ENCODE peak calls at places on chromosomes 1 and 21, in five cellular contexts. I, Y, X, V and B are unnamed samples.

GRCh38 chr1:241557551-241558193 is 25.5 kb downstream of the KMO start:
- DNase-seq in V (no peak), X (no peak), Y (no peak), I (no peak), B (no peak)

GRCh38 chr1:7676274-7676945 is 94.7 kb upstream of the VAMP3 start:
- DNase-seq in X (no peak), Y (no peak), V (no peak), I (no peak), B (no peak)

GRCh38 chr1:203327684-203328457 is 22.6 kb downstream of the BTG2 start:
- DNase-seq in X (peak; percentile 59), I (peak; percentile 65), V (no peak), Y (peak; percentile 49), B (peak; percentile 70)

GRCh38 chr1:109866071-109866470 is 44.6 kb upstream of the CSF1 start:
- DNase-seq in I (no peak), X (no peak), Y (no peak), V (no peak), B (no peak)

GRCh38 chr1:212488436-212489283 is 55.9 kb downstream of the NENF start:
- DNase-seq in I (peak; percentile 83), Y (peak; percentile 72), X (peak; percentile 83), V (peak; percentile 36), B (peak; percentile 79)

GRCh38 chr1:182392045-182393028 is 747 bp upstream of the GLUL start:
- DNase-seq in V (no peak), Y (peak; percentile 29), X (no peak), I (peak; percentile 36), B (peak; percentile 29)

GRCh38 chr1:50860256-50860655 is 99.8 kb downstream of the FAF1 start:
- DNase-seq in V (no peak), Y (no peak), I (no peak), X (no peak), B (no peak)

GRCh38 chr1:230643887-230644286 is 1.6 kb downstream of the COG2 start:
- DNase-seq in I (peak; percentile 39), V (peak; percentile 27), X (no peak), Y (peak; percentile 5), B (peak; percentile 18)

GRCh38 chr1:233075045-233075444 is 124.6 kb downstream of the NTPCR start:
- DNase-seq in X (no peak), V (no peak), I (no peak), Y (peak; percentile 68), B (no peak)

GRCh38 chr21:38136201-38136600 is 120.6 kb upstream of the KCNJ15 start:
- DNase-seq in X (no peak), Y (peak; percentile 10), V (no peak), I (no peak), B (no peak)

GRCh38 chr1:209783338-209783737 is 1.0 kb downstream of the C1orf74 start:
- DNase-seq in X (no peak), V (no peak), I (no peak), Y (no peak), B (no peak)

GRCh38 chr1:74504125-74505065 is 8.0 kb downstream of the LRRC53 start:
- DNase-seq in V (peak; percentile 24), X (no peak), I (peak; percentile 72), Y (peak; percentile 55), B (peak; percentile 49)

GRCh38 chr1:111733183-111733995 is 5.8 kb downstream of the INKA2 start:
- DNase-seq in I (no peak), V (no peak), Y (peak; percentile 63), X (no peak), B (no peak)

GRCh38 chr1:87111659-87112339 is 197.4 kb downstream of the HS2ST1 start:
- DNase-seq in Y (no peak), I (no peak), V (no peak), X (no peak), B (no peak)
- TF ChIP-seq CTCF in Y (no peak), I (no peak), V (no peak), X (no peak), B (no peak)

GRCh38 chr1:18802231-18802630 is 57.2 kb downstream of the TAS1R2 start:
- DNase-seq in Y (no peak), X (no peak), I (no peak), V (no peak), B (no peak)

GRCh38 chr1:18803859-18804258 is 55.6 kb downstream of the TAS1R2 start:
- DNase-seq in V (no peak), Y (no peak), X (no peak), I (no peak), B (no peak)

GRCh38 chr1:18805116-18805515 is 54.3 kb downstream of the TAS1R2 start:
- DNase-seq in X (no peak), I (no peak), V (no peak), Y (no peak), B (no peak)

GRCh38 chr1:18805925-18806849 is 53.3 kb downstream of the TAS1R2 start:
- DNase-seq in Y (no peak), I (no peak), X (no peak), V (no peak), B (no peak)

DNA sequence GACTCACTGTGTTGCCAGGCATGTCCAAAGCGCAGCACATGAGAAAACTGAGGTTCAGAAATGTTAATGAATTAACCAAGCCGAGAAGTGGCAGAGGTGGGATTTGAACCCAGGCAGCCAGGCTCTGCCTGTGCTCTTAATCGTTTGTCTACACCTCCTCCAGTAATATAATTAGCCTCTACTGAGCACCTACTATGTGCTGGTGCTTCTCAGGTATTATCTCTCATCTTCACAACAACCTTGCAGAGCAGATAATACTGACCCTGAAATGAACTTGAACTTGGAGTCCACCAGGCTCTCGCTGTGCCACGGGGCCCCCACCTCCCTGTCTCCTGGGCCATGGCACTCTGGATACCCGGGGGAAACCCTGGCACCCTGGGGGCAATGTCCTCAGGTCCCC is 56.1 kb downstream of the TAS1R2 start:
- DNase-seq in V (no peak), X (no peak), Y (no peak), I (no peak), B (no peak)
- TF ChIP-seq CTCF in V (no peak), X (no peak), Y (no peak), I (no peak), B (no peak)

GRCh38 chr1:113320972-113321680 is 69.2 kb upstream of the MAGI3 start:
- DNase-seq in Y (no peak), I (no peak), X (no peak), V (no peak), B (no peak)

GRCh38 chr1:113320272-113320671 is 70.0 kb upstream of the MAGI3 start:
- DNase-seq in X (no peak), Y (no peak), V (no peak), I (no peak), B (no peak)

GRCh38 chr1:113322439-113322838 is 67.9 kb upstream of the MAGI3 start:
- DNase-seq in I (no peak), X (no peak), Y (no peak), V (no peak), B (no peak)

GRCh38 chr1:113325039-113325438 is 65.3 kb upstream of the MAGI3 start:
- DNase-seq in Y (peak; percentile 3), I (peak; percentile 47), V (no peak), X (no peak), B (no peak)

DNA sequence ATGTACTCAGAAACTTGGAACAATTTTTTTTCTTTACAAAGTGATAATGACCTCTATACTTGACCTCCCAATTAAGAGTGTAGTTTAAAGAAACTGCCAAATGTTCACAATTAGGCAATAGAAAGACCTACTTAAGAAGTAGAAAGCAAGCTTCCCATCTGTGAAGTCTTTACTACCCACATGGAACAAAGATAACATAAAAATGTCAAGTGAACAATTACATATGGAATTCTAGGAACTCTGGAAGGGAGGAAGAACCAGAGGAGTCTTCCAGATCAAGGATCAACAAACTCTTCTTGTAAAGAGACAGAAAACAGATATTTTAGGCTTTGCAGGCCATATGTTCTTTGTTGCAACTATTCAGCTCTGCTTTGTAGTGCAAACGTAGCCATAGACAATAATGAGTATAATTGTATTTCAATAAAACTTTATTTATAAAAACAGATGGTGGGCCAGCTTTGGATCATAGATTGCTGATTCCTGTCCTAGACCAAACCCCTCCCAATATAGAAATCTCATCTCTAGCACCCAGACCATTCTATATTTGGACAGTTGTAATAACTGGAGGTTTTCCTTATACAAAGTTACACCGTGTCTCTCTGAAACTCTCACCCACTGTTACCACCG is 68.4 kb upstream of the MAGI3 start:
- DNase-seq in V (no peak), X (no peak), Y (no peak), I (no peak), B (no peak)
- TF ChIP-seq CTCF in V (no peak), X (no peak), Y (no peak), I (no peak), B (no peak)

GRCh38 chr1:94039871-94040569 is 80.9 kb downstream of the ABCA4 start:
- DNase-seq in V (no peak), I (no peak), X (peak; percentile 79), Y (no peak), B (no peak)
- TF ChIP-seq CTCF in V (no peak), I (no peak), X (no peak), Y (no peak), B (no peak)

DNA sequence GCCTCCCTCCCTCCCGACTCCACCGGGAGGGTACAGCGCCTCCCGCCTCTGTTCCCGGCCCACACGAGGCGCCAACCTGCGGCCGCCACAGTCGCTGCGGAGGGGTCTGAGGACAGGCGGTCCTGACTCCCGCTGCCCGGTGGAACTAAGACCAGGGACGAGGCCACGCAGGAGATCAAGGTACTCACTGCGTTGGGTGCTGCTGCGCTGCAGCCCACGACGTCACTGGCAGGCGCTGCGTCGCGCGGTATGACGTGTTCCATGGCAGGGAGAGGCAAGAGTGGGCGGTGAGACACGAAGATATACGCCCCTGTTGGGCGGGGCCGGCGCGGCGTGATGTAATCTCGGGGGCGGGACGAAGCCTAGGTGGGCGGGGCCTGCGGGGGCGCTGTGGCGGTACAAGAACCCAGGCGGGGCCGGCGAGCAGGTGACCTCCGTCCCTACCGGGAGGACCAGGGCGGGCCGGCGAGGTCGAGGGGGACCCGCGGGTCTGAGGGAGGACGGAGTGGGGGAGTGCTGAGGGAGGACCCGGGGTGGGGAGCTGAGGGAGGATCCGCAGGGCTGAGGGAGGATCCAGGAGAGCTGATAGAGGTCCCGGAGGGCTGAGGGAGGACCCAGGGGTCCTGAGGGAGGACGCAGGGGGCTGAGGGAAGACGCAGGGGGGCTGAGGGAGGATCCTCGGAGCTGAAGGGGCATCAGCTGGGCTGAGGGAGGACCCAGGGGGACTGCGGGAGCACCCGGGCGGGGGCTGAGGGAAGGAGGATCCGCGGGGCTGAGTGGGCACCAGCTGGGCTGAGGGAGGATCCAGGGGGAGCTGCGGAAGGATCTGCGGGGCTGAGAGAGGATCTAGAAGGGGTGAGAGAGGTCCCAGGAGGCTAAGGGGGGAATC is at the start of gene MRPL55:
- DNase-seq in X (peak; percentile 98), I (peak; percentile 99), Y (peak; percentile 96), V (peak; percentile 87), B (peak; percentile 98)
- TF ChIP-seq CTCF in X (no peak), I (no peak), Y (peak; percentile 8), V (peak; percentile 8), B (no peak)

GRCh38 chr21:42760977-42761751 is 107.7 kb downstream of the PDE9A start:
- DNase-seq in X (no peak), V (no peak), Y (no peak), I (no peak), B (no peak)
- TF ChIP-seq CTCF in X (no peak), V (no peak), Y (no peak), I (no peak), B (no peak)